ENCODE peak calls at places on chromosome 22, in four cellular contexts. One of them, this sample, is unnamed.

GRCh38 chr22:24207264-24208011 is 26.2 kb downstream of the SUSD2 start:
- DNase-seq in tibial nerve: no peak
- DNase-seq in spleen: no peak
- DNase-seq in stomach: no peak
- DNase-seq in this sample: no peak

GRCh38 chr22:43304831-43305230 is 38.3 kb downstream of the SCUBE1 start:
- DNase-seq in tibial nerve: no peak
- DNase-seq in spleen: no peak
- DNase-seq in stomach: no peak
- DNase-seq in this sample: no peak

GRCh38 chr22:43136255-43136654 is 6.9 kb downstream of the MCAT start:
- DNase-seq in tibial nerve: no peak
- DNase-seq in spleen: peak
- DNase-seq in stomach: peak
- DNase-seq in this sample: no peak

GRCh38 chr22:46614070-46614931 is 5.9 kb upstream of the GRAMD4 start:
- DNase-seq in tibial nerve: no peak
- DNase-seq in spleen: peak
- DNase-seq in stomach: no peak
- DNase-seq in this sample: no peak

GRCh38 chr22:39543095-39543494 is 10.5 kb upstream of the RPS19BP1 start:
- DNase-seq in tibial nerve: no peak
- DNase-seq in spleen: no peak
- DNase-seq in stomach: no peak
- DNase-seq in this sample: no peak

GRCh38 chr22:24011735-24012068 is 598 bp downstream of the CABIN1 start:
- DNase-seq in tibial nerve: no peak
- DNase-seq in spleen: no peak
- DNase-seq in stomach: no peak
- DNase-seq in this sample: no peak

GRCh38 chr22:46355369-46355995 is 20.0 kb downstream of the TRMU start:
- DNase-seq in tibial nerve: peak
- DNase-seq in spleen: peak
- DNase-seq in stomach: peak
- DNase-seq in this sample: peak

GRCh38 chr22:45336971-45337431 is 27.3 kb downstream of the FAM118A start:
- DNase-seq in tibial nerve: peak
- DNase-seq in spleen: peak
- DNase-seq in stomach: peak
- DNase-seq in this sample: no peak

GRCh38 chr22:42231929-42232328 is 38.5 kb downstream of the TCF20 start:
- DNase-seq in tibial nerve: no peak
- DNase-seq in spleen: no peak
- DNase-seq in stomach: no peak
- DNase-seq in this sample: no peak

GRCh38 chr22:33869946-33870345 is 50.3 kb downstream of the LARGE1 start:
- DNase-seq in tibial nerve: no peak
- DNase-seq in spleen: no peak
- DNase-seq in stomach: no peak
- DNase-seq in this sample: no peak

GRCh38 chr22:41782316-41782715 is 18.2 kb upstream of the CCDC134 start:
- DNase-seq in tibial nerve: no peak
- DNase-seq in spleen: no peak
- DNase-seq in stomach: no peak
- DNase-seq in this sample: no peak

GRCh38 chr22:30671071-30671470 is 3.4 kb upstream of the DUSP18 start:
- DNase-seq in tibial nerve: no peak
- DNase-seq in spleen: no peak
- DNase-seq in stomach: no peak
- DNase-seq in this sample: no peak

GRCh38 chr22:30221121-30221992 is 25.2 kb downstream of the LIF start:
- DNase-seq in tibial nerve: no peak
- DNase-seq in spleen: peak
- DNase-seq in stomach: no peak
- DNase-seq in this sample: no peak

GRCh38 chr22:25777411-25777810 is 35.4 kb downstream of the MYO18B start:
- DNase-seq in tibial nerve: no peak
- DNase-seq in spleen: no peak
- DNase-seq in stomach: no peak
- DNase-seq in this sample: no peak

GRCh38 chr22:29062286-29062949 is 787 bp upstream of the C22orf31 start:
- DNase-seq in tibial nerve: no peak
- DNase-seq in spleen: no peak
- DNase-seq in stomach: no peak
- DNase-seq in this sample: no peak

GRCh38 chr22:33770723-33771122 is 149.6 kb downstream of the LARGE1 start:
- DNase-seq in tibial nerve: no peak
- DNase-seq in spleen: no peak
- DNase-seq in stomach: no peak
- DNase-seq in this sample: no peak

GRCh38 chr22:32375678-32376450 is 18.2 kb downstream of the RFPL3 start:
- DNase-seq in tibial nerve: no peak
- DNase-seq in spleen: no peak
- DNase-seq in stomach: no peak
- DNase-seq in this sample: no peak

GRCh38 chr22:45227645-45228400 is 12.9 kb downstream of the KIAA0930 start:
- DNase-seq in tibial nerve: no peak
- DNase-seq in spleen: no peak
- DNase-seq in stomach: no peak
- DNase-seq in this sample: no peak

GRCh38 chr22:31104869-31105268 is 2.5 kb downstream of the SELENOM start:
- DNase-seq in tibial nerve: no peak
- DNase-seq in spleen: peak
- DNase-seq in stomach: no peak
- DNase-seq in this sample: no peak

GRCh38 chr22:26660961-26661578 is 3.7 kb downstream of the MIAT start:
- DNase-seq in tibial nerve: no peak
- DNase-seq in spleen: peak
- DNase-seq in stomach: no peak
- DNase-seq in this sample: no peak

GRCh38 chr22:47397673-47398072 is 635.2 kb downstream of the TBC1D22A start:
- DNase-seq in tibial nerve: no peak
- DNase-seq in spleen: peak
- DNase-seq in stomach: no peak
- DNase-seq in this sample: no peak

GRCh38 chr22:23894710-23895598 is 771 bp downstream of the MIF start:
- DNase-seq in tibial nerve: peak
- DNase-seq in spleen: peak
- DNase-seq in stomach: peak
- DNase-seq in this sample: no peak

GRCh38 chr22:11066458-11067285 is 4461.3 kb upstream of the OR11H1 start:
- DNase-seq in tibial nerve: no peak
- DNase-seq in spleen: peak
- DNase-seq in stomach: no peak
- DNase-seq in this sample: no peak

GRCh38 chr22:44500623-44501022 is 2.6 kb upstream of the RTL6 start:
- DNase-seq in tibial nerve: no peak
- DNase-seq in spleen: no peak
- DNase-seq in stomach: no peak
- DNase-seq in this sample: no peak

GRCh38 chr22:23077627-23078461 is 7.5 kb downstream of the GNAZ start:
- DNase-seq in tibial nerve: no peak
- DNase-seq in spleen: no peak
- DNase-seq in stomach: peak
- DNase-seq in this sample: no peak

GRCh38 chr22:23693979-23694680 is 3.3 kb downstream of the RGL4 start:
- DNase-seq in tibial nerve: no peak
- DNase-seq in spleen: no peak
- DNase-seq in stomach: no peak
- DNase-seq in this sample: no peak

GRCh38 chr22:23263651-23264555 is 83.6 kb downstream of the BCR start:
- DNase-seq in tibial nerve: no peak
- DNase-seq in spleen: peak
- DNase-seq in stomach: peak
- DNase-seq in this sample: no peak

GRCh38 chr22:27663031-27663367 is 138.6 kb downstream of the MN1 start:
- DNase-seq in tibial nerve: no peak
- DNase-seq in spleen: no peak
- DNase-seq in stomach: no peak
- DNase-seq in this sample: no peak

GRCh38 chr22:29870574-29870973 is 12.4 kb upstream of the MTMR3 start:
- DNase-seq in tibial nerve: no peak
- DNase-seq in spleen: no peak
- DNase-seq in stomach: no peak
- DNase-seq in this sample: no peak

GRCh38 chr22:18023509-18024275 is 669 bp downstream of the MICAL3 start:
- DNase-seq in tibial nerve: peak
- DNase-seq in spleen: peak
- DNase-seq in stomach: peak
- DNase-seq in this sample: peak
- TF ChIP-seq POLR2A in tibial nerve: no peak
- TF ChIP-seq POLR2A in spleen: no peak
- TF ChIP-seq POLR2A in stomach: no peak
- TF ChIP-seq POLR2A in this sample: peak

DNA sequence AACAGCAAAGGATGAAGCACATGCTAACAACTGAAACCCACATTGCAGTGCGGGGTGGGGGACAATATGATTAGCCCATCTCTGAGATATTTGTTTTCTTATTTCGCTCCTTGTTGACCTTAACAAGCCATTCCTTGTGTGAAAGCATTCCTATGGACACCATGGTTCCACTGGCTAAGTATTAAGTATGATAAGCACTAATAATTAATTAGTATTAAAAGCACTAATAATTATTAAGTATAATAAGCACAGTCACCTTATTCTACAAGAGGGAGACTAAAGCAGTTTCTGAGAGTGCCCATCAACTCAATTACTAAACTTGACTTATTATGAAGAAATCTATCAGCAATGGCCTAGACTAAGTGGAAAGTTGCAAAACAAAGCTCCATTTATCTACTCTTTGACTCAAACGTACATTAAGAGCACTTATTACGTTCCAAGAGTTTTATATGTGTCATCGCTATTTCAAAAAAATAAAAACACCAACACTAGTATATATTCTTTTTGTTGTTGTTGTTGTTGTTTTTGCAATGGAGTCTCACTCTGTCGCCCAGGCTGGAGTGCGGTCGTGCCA is 65.3 kb downstream of the RBFOX2 start:
- DNase-seq in tibial nerve: no peak
- DNase-seq in spleen: no peak
- DNase-seq in stomach: no peak
- DNase-seq in this sample: no peak
- TF ChIP-seq POLR2A in tibial nerve: no peak
- TF ChIP-seq POLR2A in spleen: no peak
- TF ChIP-seq POLR2A in stomach: no peak
- TF ChIP-seq POLR2A in this sample: no peak

GRCh38 chr22:36470162-36470993 is 11.1 kb downstream of the TXN2 start:
- DNase-seq in tibial nerve: peak
- DNase-seq in spleen: peak
- DNase-seq in stomach: peak
- DNase-seq in this sample: no peak
- TF ChIP-seq POLR2A in tibial nerve: no peak
- TF ChIP-seq POLR2A in spleen: no peak
- TF ChIP-seq POLR2A in stomach: no peak
- TF ChIP-seq POLR2A in this sample: no peak

GRCh38 chr22:38204784-38205183 is 3.0 kb downstream of the MAFF start:
- DNase-seq in tibial nerve: no peak
- DNase-seq in spleen: no peak
- DNase-seq in stomach: no peak
- DNase-seq in this sample: no peak

GRCh38 chr22:38202437-38203089 is 769 bp downstream of the MAFF start:
- DNase-seq in tibial nerve: peak
- DNase-seq in spleen: peak
- DNase-seq in stomach: peak
- DNase-seq in this sample: no peak

GRCh38 chr22:38203090-38203810 is 1.5 kb downstream of the MAFF start:
- DNase-seq in tibial nerve: no peak
- DNase-seq in spleen: peak
- DNase-seq in stomach: peak
- DNase-seq in this sample: no peak

GRCh38 chr22:38205261-38206128 is 3.7 kb downstream of the MAFF start:
- DNase-seq in tibial nerve: peak
- DNase-seq in spleen: no peak
- DNase-seq in stomach: no peak
- DNase-seq in this sample: no peak

DNA sequence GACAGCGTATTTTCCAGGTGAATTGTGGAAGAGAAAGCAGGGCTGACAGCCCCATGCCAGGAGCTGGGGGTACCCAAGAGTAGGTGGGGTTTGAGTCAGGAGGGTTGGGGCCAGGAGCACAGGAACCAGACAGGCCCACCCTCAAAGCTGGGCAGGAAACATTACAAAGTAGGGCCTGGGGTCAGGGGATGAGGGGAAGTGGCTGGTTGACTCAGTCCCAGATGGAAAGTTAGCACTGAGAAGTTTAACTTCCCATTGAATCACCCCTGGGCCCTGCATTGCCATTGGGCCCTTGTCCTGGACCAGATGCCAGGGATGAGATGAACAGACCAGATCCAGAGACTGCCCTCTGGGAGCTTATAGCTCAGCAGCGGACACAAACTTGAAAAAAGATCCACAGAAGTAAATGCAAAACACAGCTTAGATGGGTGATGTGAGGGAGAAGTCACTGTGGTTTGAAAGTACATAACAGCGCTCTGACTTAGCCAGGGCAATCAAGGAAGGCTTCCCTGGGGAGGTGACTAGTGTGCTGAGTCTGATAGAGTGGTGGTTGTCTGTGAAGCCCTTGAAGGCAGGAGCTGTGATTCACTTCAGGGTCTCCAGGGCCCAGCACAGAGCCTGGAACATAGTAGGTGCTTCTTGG is 2.2 kb downstream of the MAFF start:
- DNase-seq in tibial nerve: no peak
- DNase-seq in spleen: no peak
- DNase-seq in stomach: no peak
- DNase-seq in this sample: no peak
- TF ChIP-seq POLR2A in tibial nerve: no peak
- TF ChIP-seq POLR2A in spleen: no peak
- TF ChIP-seq POLR2A in stomach: no peak
- TF ChIP-seq POLR2A in this sample: no peak

GRCh38 chr22:20221421-20222340 is 46.4 kb downstream of the RTN4R start:
- DNase-seq in tibial nerve: no peak
- DNase-seq in spleen: no peak
- DNase-seq in stomach: peak
- DNase-seq in this sample: no peak
- TF ChIP-seq POLR2A in tibial nerve: no peak
- TF ChIP-seq POLR2A in spleen: no peak
- TF ChIP-seq POLR2A in stomach: no peak
- TF ChIP-seq POLR2A in this sample: no peak